ENCODE peak calls at places on chromosomes 4 and X, in six cellular contexts. P is transverse colon, E is lower leg skin, N is hepatocyte, T is neural progenitor cell, O is fibroblast of pulmonary artery. U is an unnamed sample.
A peak's percentile ranks its signal among the peaks of the same experiment; 100 is the strongest.

GRCh38 chrX:45801554-45801953 is 600.9 kb upstream of the DIPK2B start:
- DNase-seq in T (peak; percentile 13), E (no peak), O (peak; percentile 60), N (peak; percentile 35), P (no peak), U (peak; percentile 49)

GRCh38 chrX:12447448-12448154 is 309.3 kb downstream of the FRMPD4 start:
- DNase-seq in O (peak; percentile 86), E (no peak), N (peak; percentile 43), T (no peak), P (no peak), U (peak; percentile 81)

GRCh38 chrX:39196192-39197102 is 395.2 kb downstream of the MID1IP1 start:
- DNase-seq in E (no peak), P (peak; percentile 29), T (no peak), O (no peak), N (no peak), U (peak; percentile 59)

GRCh38 chr4:138834029-138834428 is 181.6 kb upstream of the NOCT start:
- DNase-seq in T (no peak), E (no peak), P (no peak), O (no peak), N (no peak), U (no peak)

GRCh38 chrX:111322231-111322855 is 52.1 kb upstream of the CAPN6 start:
- DNase-seq in P (no peak), O (no peak), T (peak; percentile 32), E (no peak), N (no peak), U (no peak)

GRCh38 chr4:41579043-41579442 is 41.1 kb downstream of the LIMCH1 start:
- DNase-seq in T (no peak), P (no peak), N (no peak), E (no peak), O (no peak), U (no peak)

GRCh38 chrX:809081-809480 is 178.5 kb downstream of the SHOX start:
- DNase-seq in E (no peak), O (no peak), T (no peak), N (no peak), P (no peak), U (no peak)

GRCh38 chrX:101258260-101258581 is 32.9 kb downstream of the TAF7L start:
- DNase-seq in P (no peak), N (no peak), E (no peak), T (no peak), O (no peak), U (no peak)

GRCh38 chr4:59122626-59123025 is 2012.4 kb upstream of the IGFBP7 start:
- DNase-seq in N (no peak), P (no peak), T (no peak), O (no peak), E (no peak), U (no peak)

GRCh38 chrX:80765226-80765625 is 44.5 kb downstream of the BRWD3 start:
- DNase-seq in O (peak; percentile 63), E (no peak), P (no peak), N (no peak), T (no peak), U (peak; percentile 63)

GRCh38 chrX:134949271-134949670 is 41.5 kb upstream of the SMIM10 start:
- DNase-seq in N (peak; percentile 39), T (no peak), P (no peak), O (peak; percentile 43), E (no peak), U (no peak)

GRCh38 chr4:163191999-163192398 is 25.3 kb upstream of the NAF1 start:
- DNase-seq in P (no peak), T (no peak), N (no peak), E (no peak), O (peak; percentile 11), U (no peak)

GRCh38 chr4:158172558-158173258 is at the start of gene GASK1B:
- DNase-seq in T (peak; percentile 49), N (peak; percentile 76), P (peak; percentile 50), E (peak; percentile 39), O (peak; percentile 83), U (peak; percentile 83)

GRCh38 chr4:76732246-76732645 is 165.7 kb downstream of the SOWAHB start:
- DNase-seq in E (no peak), P (no peak), O (no peak), T (no peak), N (no peak), U (no peak)

GRCh38 chrX:6941041-6941440 is 206.5 kb upstream of the STS start:
- DNase-seq in O (no peak), E (no peak), T (no peak), N (no peak), P (no peak), U (peak; percentile 23)

GRCh38 chrX:16695079-16695676 is 17.3 kb downstream of the CTPS2 start:
- DNase-seq in O (peak; percentile 62), E (peak; percentile 23), N (peak; percentile 77), T (peak; percentile 68), P (peak; percentile 65), U (peak; percentile 70)

GRCh38 chr4:158808399-158808798 is 39.6 kb downstream of the FNIP2 start:
- DNase-seq in N (no peak), O (no peak), E (no peak), P (no peak), T (no peak), U (no peak)

GRCh38 chrX:18410038-18410437 is 15.4 kb upstream of the CDKL5 start:
- DNase-seq in P (no peak), E (no peak), T (peak; percentile 15), N (peak; percentile 54), O (peak; percentile 64), U (peak; percentile 20)

GRCh38 chr4:146335763-146336412 is 121.5 kb downstream of the REELD1 start:
- DNase-seq in E (no peak), P (no peak), T (no peak), O (peak; percentile 32), N (no peak), U (no peak)

GRCh38 chr4:108651068-108651794 is 832 bp downstream of the OSTC start:
- DNase-seq in O (peak; percentile 64), T (peak; percentile 27), P (no peak), E (no peak), N (peak; percentile 49), U (peak; percentile 66)

GRCh38 chr4:2948895-2949781 is 14.1 kb downstream of the NOP14 start:
- DNase-seq in E (no peak), N (peak; percentile 57), P (no peak), T (no peak), O (peak; percentile 41), U (no peak)

GRCh38 chr4:150628073-150628472 is 46.1 kb downstream of the MAB21L2 start:
- DNase-seq in E (no peak), O (no peak), N (no peak), P (no peak), T (no peak), U (no peak)

GRCh38 chr4:84985952-84986351 is 19.5 kb upstream of the WDFY3 start:
- DNase-seq in O (peak; percentile 59), E (no peak), T (no peak), P (no peak), N (no peak), U (peak; percentile 71)

GRCh38 chr4:81631958-81632439 is 160.3 kb upstream of the RASGEF1B start:
- DNase-seq in O (peak; percentile 68), N (peak; percentile 55), T (no peak), E (peak; percentile 33), P (no peak), U (peak; percentile 67)

GRCh38 chr4:147518846-147519767 is 38.2 kb downstream of the EDNRA start:
- DNase-seq in P (peak; percentile 45), O (peak; percentile 89), E (peak; percentile 27), T (peak; percentile 77), N (peak; percentile 77), U (peak; percentile 85)

GRCh38 chr4:3335385-3335784 is 42.6 kb downstream of the RGS12 start:
- DNase-seq in P (no peak), N (no peak), E (peak; percentile 14), O (no peak), T (no peak), U (no peak)

GRCh38 chr4:149572711-149573110 is 242.9 kb downstream of the IQCM start:
- DNase-seq in P (no peak), E (no peak), O (no peak), T (no peak), N (no peak), U (no peak)

GRCh38 chr4:149574973-149575372 is 240.7 kb downstream of the IQCM start:
- DNase-seq in E (no peak), T (no peak), N (no peak), P (no peak), O (no peak), U (no peak)
- H3K4me3 ChIP-seq in E (no peak overlapping the region), T (no peak overlapping the region), N (no peak overlapping the region), P (no peak overlapping the region), O (no peak overlapping the region), U (no peak overlapping the region)

GRCh38 chr4:5708829-5709680 is 696 bp upstream of the EVC2 start:
- DNase-seq in O (no peak), E (no peak), T (peak; percentile 50), N (peak; percentile 21), P (no peak), U (no peak)
- H3K4me3 ChIP-seq in O (peak overlapping the region; percentile 74), E (no peak overlapping the region), T (peak overlapping the region; percentile 63), N (peak overlapping the region; percentile 97), P (peak overlapping the region; percentile 70), U (peak overlapping the region; percentile 68)

DNA sequence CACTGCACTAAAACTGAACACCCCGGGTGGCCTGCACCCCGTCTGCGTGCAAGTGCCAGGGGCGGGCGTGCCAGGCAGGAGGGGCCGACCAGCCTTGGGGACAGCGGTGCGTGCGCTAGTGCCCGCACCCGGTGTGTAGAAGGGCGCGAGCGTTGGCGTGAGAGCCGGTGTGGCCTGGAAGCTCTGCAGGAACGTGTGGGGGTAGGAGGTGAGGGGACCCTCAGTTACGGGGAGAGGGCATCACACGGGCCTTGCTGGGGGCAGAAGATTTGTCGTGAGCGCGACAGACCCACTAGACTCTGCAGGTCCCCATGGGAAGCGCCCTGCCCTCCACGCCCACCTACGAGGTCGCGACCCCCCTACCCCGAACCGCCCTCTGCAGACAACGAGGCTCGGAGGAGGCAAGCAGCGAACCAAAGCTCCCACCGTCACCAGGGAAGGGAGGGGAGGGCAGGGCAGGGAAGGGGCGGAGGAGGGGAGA is 105.8 kb downstream of the FAM53A start:
- DNase-seq in E (no peak), O (no peak), T (peak; percentile 78), P (no peak), N (no peak), U (no peak)
- H3K4me3 ChIP-seq in E (no peak overlapping the region), O (peak overlapping the region; percentile 59), T (peak overlapping the region; percentile 41), P (no peak overlapping the region), N (no peak overlapping the region), U (no peak overlapping the region)

GRCh38 chr4:33924239-33924638 is 2320.1 kb downstream of the ARAP2 start:
- DNase-seq in O (peak; percentile 41), E (no peak), P (no peak), T (peak; percentile 8), N (peak; percentile 36), U (peak; percentile 74)
- H3K4me3 ChIP-seq in O (no peak overlapping the region), E (no peak overlapping the region), P (no peak overlapping the region), T (no peak overlapping the region), N (no peak overlapping the region), U (no peak overlapping the region)

GRCh38 chrX:130086414-130087207 is 23.7 kb downstream of the ELF4 start:
- DNase-seq in P (peak; percentile 56), O (no peak), E (no peak), N (no peak), T (no peak), U (no peak)

GRCh38 chrX:130083656-130084382 is 26.5 kb downstream of the ELF4 start:
- DNase-seq in N (no peak), O (no peak), T (no peak), P (no peak), E (no peak), U (no peak)

GRCh38 chrX:130084651-130085237 is 25.6 kb downstream of the ELF4 start:
- DNase-seq in E (no peak), T (no peak), N (no peak), O (no peak), P (no peak), U (no peak)

GRCh38 chrX:130083107-130083490 is 27.2 kb downstream of the ELF4 start:
- DNase-seq in E (no peak), N (no peak), O (no peak), T (peak; percentile 14), P (no peak), U (no peak)

GRCh38 chrX:130085551-130085986 is 24.7 kb downstream of the ELF4 start:
- DNase-seq in P (no peak), E (no peak), N (no peak), T (no peak), O (peak; percentile 43), U (no peak)
- H3K4me3 ChIP-seq in P (no peak overlapping the region), E (no peak overlapping the region), N (no peak overlapping the region), T (no peak overlapping the region), O (no peak overlapping the region), U (no peak overlapping the region)